ENCODE peak calls at places on chromosomes 4 and X, in five cellular contexts. One of them, this sample, is unnamed.

GRCh38 chr4:10016169-10016568 is 5.1 kb downstream of the SLC2A9 start:
- DNase-seq in cardiac fibroblast: no peak
- DNase-seq in mammary epithelial cell: no peak
- DNase-seq in dorsolateral prefrontal cortex: no peak
- DNase-seq in endothelial cell: no peak
- DNase-seq in this sample: no peak

GRCh38 chrX:19792412-19792811 is 95.0 kb downstream of the SH3KBP1 start:
- DNase-seq in mammary epithelial cell: no peak
- DNase-seq in dorsolateral prefrontal cortex: no peak
- DNase-seq in endothelial cell: no peak
- DNase-seq in cardiac fibroblast: no peak
- DNase-seq in this sample: no peak

GRCh38 chr4:117093581-117093980 is 8.2 kb upstream of the TRAM1L1 start:
- DNase-seq in endothelial cell: no peak
- DNase-seq in cardiac fibroblast: no peak
- DNase-seq in dorsolateral prefrontal cortex: no peak
- DNase-seq in mammary epithelial cell: no peak
- DNase-seq in this sample: no peak

GRCh38 chrX:55522577-55523254 is 33.1 kb upstream of the USP51 start:
- DNase-seq in cardiac fibroblast: no peak
- DNase-seq in endothelial cell: no peak
- DNase-seq in mammary epithelial cell: no peak
- DNase-seq in dorsolateral prefrontal cortex: no peak
- DNase-seq in this sample: no peak

GRCh38 chr4:39614487-39615162 is 24.0 kb downstream of the SMIM14 start:
- DNase-seq in dorsolateral prefrontal cortex: no peak
- DNase-seq in cardiac fibroblast: peak
- DNase-seq in mammary epithelial cell: peak
- DNase-seq in endothelial cell: no peak
- DNase-seq in this sample: no peak

GRCh38 chrX:8868906-8869305 is 67.7 kb upstream of the FAM9A start:
- DNase-seq in cardiac fibroblast: peak
- DNase-seq in endothelial cell: no peak
- DNase-seq in mammary epithelial cell: peak
- DNase-seq in dorsolateral prefrontal cortex: no peak
- DNase-seq in this sample: no peak

GRCh38 chr4:125741825-125742452 is 427.2 kb downstream of the FAT4 start:
- DNase-seq in endothelial cell: no peak
- DNase-seq in cardiac fibroblast: peak
- DNase-seq in mammary epithelial cell: peak
- DNase-seq in dorsolateral prefrontal cortex: no peak
- DNase-seq in this sample: no peak

GRCh38 chr4:120080533-120080932 is 13.9 kb upstream of the MAD2L1 start:
- DNase-seq in cardiac fibroblast: no peak
- DNase-seq in endothelial cell: no peak
- DNase-seq in mammary epithelial cell: no peak
- DNase-seq in dorsolateral prefrontal cortex: no peak
- DNase-seq in this sample: no peak

GRCh38 chr4:108529984-108530901 is 90.1 kb upstream of the RPL34 start:
- DNase-seq in endothelial cell: no peak
- DNase-seq in dorsolateral prefrontal cortex: no peak
- DNase-seq in cardiac fibroblast: peak
- DNase-seq in mammary epithelial cell: no peak
- DNase-seq in this sample: no peak

GRCh38 chrX:80335062-80335830 is 85.0 kb upstream of the TENT5D start:
- DNase-seq in dorsolateral prefrontal cortex: no peak
- DNase-seq in cardiac fibroblast: no peak
- DNase-seq in endothelial cell: peak
- DNase-seq in mammary epithelial cell: peak
- DNase-seq in this sample: no peak

GRCh38 chr4:169283114-169283509 is 12.4 kb upstream of the SH3RF1 start:
- DNase-seq in endothelial cell: no peak
- DNase-seq in dorsolateral prefrontal cortex: no peak
- DNase-seq in mammary epithelial cell: peak
- DNase-seq in cardiac fibroblast: peak
- DNase-seq in this sample: no peak

GRCh38 chr4:173433447-173433846 is 34.5 kb upstream of the SCRG1 start:
- DNase-seq in endothelial cell: no peak
- DNase-seq in mammary epithelial cell: no peak
- DNase-seq in cardiac fibroblast: no peak
- DNase-seq in dorsolateral prefrontal cortex: no peak
- DNase-seq in this sample: no peak

GRCh38 chrX:15686818-15687685 is 22.4 kb upstream of the CLTRN start:
- DNase-seq in endothelial cell: peak
- DNase-seq in mammary epithelial cell: peak
- DNase-seq in dorsolateral prefrontal cortex: no peak
- DNase-seq in cardiac fibroblast: peak
- DNase-seq in this sample: no peak

GRCh38 chr4:54440394-54441223 is 211.5 kb downstream of the PDGFRA start:
- DNase-seq in cardiac fibroblast: peak
- DNase-seq in dorsolateral prefrontal cortex: no peak
- DNase-seq in mammary epithelial cell: peak
- DNase-seq in endothelial cell: peak
- DNase-seq in this sample: no peak

GRCh38 chr4:98493305-98493704 is 165.1 kb downstream of the TSPAN5 start:
- DNase-seq in endothelial cell: no peak
- DNase-seq in mammary epithelial cell: no peak
- DNase-seq in dorsolateral prefrontal cortex: no peak
- DNase-seq in cardiac fibroblast: no peak
- DNase-seq in this sample: no peak

GRCh38 chrX:77009691-77010090 is 437.5 kb upstream of the FGF16 start:
- DNase-seq in cardiac fibroblast: peak
- DNase-seq in mammary epithelial cell: peak
- DNase-seq in dorsolateral prefrontal cortex: no peak
- DNase-seq in endothelial cell: no peak
- DNase-seq in this sample: no peak

GRCh38 chr4:104064650-104065577 is 345.1 kb upstream of the TACR3 start:
- DNase-seq in cardiac fibroblast: peak
- DNase-seq in endothelial cell: peak
- DNase-seq in dorsolateral prefrontal cortex: peak
- DNase-seq in mammary epithelial cell: peak
- DNase-seq in this sample: no peak

DNA sequence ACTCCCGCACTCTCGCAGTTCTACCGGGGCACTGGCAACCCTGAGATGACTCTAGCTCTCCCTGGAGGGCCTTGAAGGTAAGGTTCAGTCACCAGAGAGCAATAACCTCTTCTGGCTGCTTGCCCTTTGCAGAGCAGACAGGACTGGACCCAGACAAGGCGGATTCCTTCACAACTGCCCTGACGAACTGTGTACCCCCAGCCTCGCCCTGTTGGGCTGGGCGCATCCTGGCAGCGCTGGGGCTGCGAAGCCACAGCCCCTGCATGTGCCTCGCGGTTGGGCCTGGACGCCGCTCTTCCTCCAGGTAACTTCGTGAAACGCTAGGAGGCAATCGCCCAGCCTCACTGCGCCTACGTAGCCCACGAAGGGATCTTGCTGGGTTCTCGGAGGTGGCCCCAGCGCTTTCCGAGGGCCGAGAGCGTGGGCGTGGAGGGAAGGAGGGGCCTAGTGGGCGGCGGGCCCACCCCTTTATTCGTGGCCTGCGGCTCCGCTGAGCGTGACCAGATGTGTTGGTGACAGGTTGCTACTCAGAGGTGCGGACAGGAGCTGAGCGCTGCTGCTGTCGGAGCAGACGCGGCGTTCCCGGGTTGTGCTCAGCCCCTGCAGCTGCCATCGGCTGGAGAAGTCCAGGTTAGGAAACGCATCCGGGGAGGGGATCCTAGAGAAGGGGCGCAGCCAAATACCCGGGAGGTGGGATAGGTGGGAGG is 1.9 kb upstream of the MAMLD1 start:
- DNase-seq in cardiac fibroblast: no peak
- DNase-seq in endothelial cell: peak
- DNase-seq in mammary epithelial cell: peak
- DNase-seq in dorsolateral prefrontal cortex: no peak
- DNase-seq in this sample: peak
- TF ChIP-seq CTCF in cardiac fibroblast: no peak
- TF ChIP-seq CTCF in endothelial cell: no peak
- TF ChIP-seq CTCF in mammary epithelial cell: peak
- TF ChIP-seq CTCF in dorsolateral prefrontal cortex: no peak
- TF ChIP-seq CTCF in this sample: no peak

DNA sequence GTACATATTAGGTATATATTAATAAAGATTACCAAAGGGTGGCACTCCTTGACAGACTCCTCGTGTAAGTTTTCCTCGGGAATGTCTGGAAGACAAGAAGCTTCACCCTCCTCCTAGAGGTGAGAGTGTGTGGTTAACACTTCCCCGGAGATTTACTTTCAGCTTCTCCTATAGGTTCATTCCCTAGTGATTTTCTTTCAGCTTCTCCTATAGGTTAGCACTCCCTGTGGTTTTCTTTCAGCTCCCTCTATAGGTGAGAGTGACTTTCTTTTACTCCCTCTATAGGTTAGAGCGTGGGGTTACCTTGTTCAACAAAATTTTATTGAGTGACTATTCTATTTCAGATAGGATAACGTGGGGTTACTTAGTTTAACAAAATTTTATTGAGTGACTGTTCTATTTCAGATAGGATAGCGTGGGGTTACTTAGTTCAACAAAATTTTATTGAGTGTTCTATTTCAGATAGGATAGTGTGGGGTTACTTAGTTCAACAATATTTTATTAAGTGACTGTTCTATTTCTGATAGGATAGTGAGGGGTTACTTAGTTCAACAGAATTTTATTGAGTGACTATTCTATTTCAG is 106.0 kb upstream of the PLAC1 start:
- DNase-seq in endothelial cell: no peak
- DNase-seq in dorsolateral prefrontal cortex: no peak
- DNase-seq in mammary epithelial cell: peak
- DNase-seq in cardiac fibroblast: peak
- DNase-seq in this sample: no peak
- TF ChIP-seq CTCF in endothelial cell: no peak
- TF ChIP-seq CTCF in dorsolateral prefrontal cortex: no peak
- TF ChIP-seq CTCF in mammary epithelial cell: peak
- TF ChIP-seq CTCF in cardiac fibroblast: peak
- TF ChIP-seq CTCF in this sample: peak

GRCh38 chr4:102420563-102421221 is 75.4 kb upstream of the SLC39A8 start:
- DNase-seq in dorsolateral prefrontal cortex: no peak
- DNase-seq in mammary epithelial cell: peak
- DNase-seq in endothelial cell: no peak
- DNase-seq in cardiac fibroblast: peak
- DNase-seq in this sample: no peak
- TF ChIP-seq CTCF in dorsolateral prefrontal cortex: no peak
- TF ChIP-seq CTCF in mammary epithelial cell: peak
- TF ChIP-seq CTCF in endothelial cell: no peak
- TF ChIP-seq CTCF in cardiac fibroblast: no peak
- TF ChIP-seq CTCF in this sample: no peak

DNA sequence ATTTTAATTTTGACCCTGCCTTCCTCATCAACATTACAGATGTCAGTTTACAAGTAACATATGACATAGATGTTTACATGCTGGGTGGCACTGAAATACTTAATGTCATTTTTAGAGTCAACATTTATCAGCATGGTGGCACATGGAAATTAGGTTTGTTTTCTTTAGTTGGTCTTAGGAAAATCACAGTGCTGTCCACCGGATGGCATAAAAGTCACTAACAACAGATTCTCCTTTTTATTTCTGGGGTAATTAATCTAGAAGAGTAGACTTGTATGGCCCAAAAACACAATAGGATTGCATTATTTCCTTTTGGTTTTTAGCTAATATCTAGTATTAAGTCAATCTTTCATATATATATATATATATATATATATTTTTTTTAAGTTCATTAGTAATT is 88.6 kb upstream of the HHIP start:
- DNase-seq in endothelial cell: no peak
- DNase-seq in mammary epithelial cell: no peak
- DNase-seq in cardiac fibroblast: peak
- DNase-seq in dorsolateral prefrontal cortex: no peak
- DNase-seq in this sample: no peak
- TF ChIP-seq CTCF in endothelial cell: no peak
- TF ChIP-seq CTCF in mammary epithelial cell: no peak
- TF ChIP-seq CTCF in cardiac fibroblast: peak
- TF ChIP-seq CTCF in dorsolateral prefrontal cortex: no peak
- TF ChIP-seq CTCF in this sample: no peak

GRCh38 chr4:149932188-149932587 is 116.5 kb upstream of the IQCM start:
- DNase-seq in mammary epithelial cell: no peak
- DNase-seq in dorsolateral prefrontal cortex: no peak
- DNase-seq in endothelial cell: no peak
- DNase-seq in cardiac fibroblast: no peak
- DNase-seq in this sample: no peak
- TF ChIP-seq CTCF in mammary epithelial cell: no peak
- TF ChIP-seq CTCF in dorsolateral prefrontal cortex: no peak
- TF ChIP-seq CTCF in endothelial cell: no peak
- TF ChIP-seq CTCF in cardiac fibroblast: no peak
- TF ChIP-seq CTCF in this sample: no peak

GRCh38 chrX:71870337-71871098 is 40.1 kb upstream of the NHSL2 start:
- DNase-seq in cardiac fibroblast: no peak
- DNase-seq in mammary epithelial cell: peak
- DNase-seq in endothelial cell: peak
- DNase-seq in dorsolateral prefrontal cortex: no peak
- DNase-seq in this sample: no peak
- TF ChIP-seq CTCF in cardiac fibroblast: no peak
- TF ChIP-seq CTCF in mammary epithelial cell: peak
- TF ChIP-seq CTCF in endothelial cell: peak
- TF ChIP-seq CTCF in dorsolateral prefrontal cortex: peak
- TF ChIP-seq CTCF in this sample: peak